ENCODE peak calls at places on chromosome 6, in seven cellular contexts. Q, K, E, L, A, U and Y are unnamed samples.

GRCh38 chr6:47146426-47147174 is 104.5 kb upstream of the ADGRF1 start:
- DNase-seq in Q (no peak), K (no peak), E (no peak), L (no peak), A (peak), U (peak), Y (peak)

GRCh38 chr6:142537612-142538478 is 236.0 kb downstream of the ADGRG6 start:
- DNase-seq in Q (no peak), K (no peak), E (no peak), L (peak), A (peak), U (peak), Y (peak)

GRCh38 chr6:13526718-13527668 is 39.6 kb upstream of the GFOD1 start:
- DNase-seq in Q (no peak), K (no peak), E (no peak), L (peak), A (no peak), U (peak), Y (no peak)

GRCh38 chr6:93678841-93679454 is 259.6 kb upstream of the EPHA7 start:
- DNase-seq in Q (no peak), K (no peak), E (peak), L (peak), A (no peak), U (no peak), Y (no peak)

GRCh38 chr6:73903155-73903554 is 207.2 kb downstream of the CD109 start:
- DNase-seq in Q (no peak), K (no peak), E (no peak), L (no peak), A (no peak), U (no peak), Y (no peak)

GRCh38 chr6:47079638-47080037 is 37.5 kb upstream of the ADGRF1 start:
- DNase-seq in Q (no peak), K (no peak), E (no peak), L (no peak), A (peak), U (no peak), Y (peak)

GRCh38 chr6:133432021-133432989 is 191.1 kb downstream of the EYA4 start:
- DNase-seq in Q (no peak), K (no peak), E (no peak), L (peak), A (peak), U (no peak), Y (peak)

GRCh38 chr6:46821348-46821992 is 28.3 kb downstream of the MEP1A start:
- DNase-seq in Q (no peak), K (no peak), E (no peak), L (no peak), A (no peak), U (no peak), Y (no peak)